ENCODE peak calls at places on chromosomes 1 and 21, in seven cellular contexts. V is lower lobe of right lung, A is tibial artery, F is mesendoderm, X is mammary epithelial cell, C is prostate gland, B is body of pancreas. H is an unnamed sample.

GRCh38 chr21:33247596-33247995 is 17.9 kb downstream of the IFNAR2 start:
- DNase-seq in C (no peak), B (no peak), A (no peak), X (no peak), V (no peak), F (no peak), H (no peak)

GRCh38 chr1:210233495-210234253 is 1.1 kb downstream of the SERTAD4 start:
- DNase-seq in X (peak), A (no peak), F (peak), B (peak), C (peak), V (peak), H (peak)

GRCh38 chr1:201648911-201649775 is 110.2 kb downstream of the NAV1 start:
- DNase-seq in F (peak), V (no peak), X (no peak), A (no peak), B (peak), C (no peak), H (no peak)

GRCh38 chr1:9472386-9473031 is 66.8 kb upstream of the SLC25A33 start:
- DNase-seq in C (no peak), V (no peak), F (no peak), A (no peak), X (no peak), B (no peak), H (no peak)

GRCh38 chr1:38662141-38662540 is 197.4 kb downstream of the RRAGC start:
- DNase-seq in B (no peak), V (no peak), X (no peak), F (no peak), C (no peak), A (no peak), H (no peak)

GRCh38 chr1:212595787-212596714 is 12.5 kb upstream of the ATF3 start:
- DNase-seq in A (no peak), V (no peak), F (peak), B (no peak), X (peak), C (peak), H (peak)

GRCh38 chr1:169595764-169596711 is 9.8 kb upstream of the F5 start:
- DNase-seq in F (peak), B (no peak), C (no peak), V (no peak), X (peak), A (no peak), H (no peak)

GRCh38 chr21:23664193-23664694 is 1943.0 kb downstream of the MRPL39 start:
- DNase-seq in B (no peak), C (no peak), F (no peak), X (no peak), V (no peak), A (no peak), H (no peak)

DNA sequence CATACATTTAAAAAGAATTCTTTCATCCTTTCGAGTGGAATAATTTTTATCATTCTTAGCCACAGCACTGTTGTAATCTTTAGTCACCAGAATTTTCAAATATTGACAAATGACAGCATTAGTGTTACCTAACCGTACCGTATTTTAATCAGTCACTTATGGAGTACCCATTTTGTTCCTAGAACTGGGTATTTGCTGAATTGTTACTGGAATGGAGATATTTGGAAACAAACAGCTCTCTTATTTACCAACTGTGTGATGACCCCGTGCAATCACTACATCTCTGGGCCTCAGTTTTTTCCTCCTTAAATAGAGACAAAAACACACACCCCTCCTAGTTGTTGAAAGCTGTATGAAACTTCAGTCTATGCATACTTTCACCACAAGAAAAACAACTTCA is 7.9 kb upstream of the XCL2 start:
- DNase-seq in F (no peak), X (no peak), V (no peak), C (no peak), B (no peak), A (no peak), H (no peak)
- H3K27ac ChIP-seq in F (no peak), X (no peak), V (no peak), C (no peak), B (no peak), A (no peak), H (no peak)

GRCh38 chr1:35268282-35269189 is at the start of gene ZMYM4:
- DNase-seq in A (peak), V (peak), B (peak), X (peak), F (peak), C (peak), H (peak)
- H3K27ac ChIP-seq in A (peak), V (peak), B (peak), X (peak), F (peak), C (peak), H (peak)

DNA sequence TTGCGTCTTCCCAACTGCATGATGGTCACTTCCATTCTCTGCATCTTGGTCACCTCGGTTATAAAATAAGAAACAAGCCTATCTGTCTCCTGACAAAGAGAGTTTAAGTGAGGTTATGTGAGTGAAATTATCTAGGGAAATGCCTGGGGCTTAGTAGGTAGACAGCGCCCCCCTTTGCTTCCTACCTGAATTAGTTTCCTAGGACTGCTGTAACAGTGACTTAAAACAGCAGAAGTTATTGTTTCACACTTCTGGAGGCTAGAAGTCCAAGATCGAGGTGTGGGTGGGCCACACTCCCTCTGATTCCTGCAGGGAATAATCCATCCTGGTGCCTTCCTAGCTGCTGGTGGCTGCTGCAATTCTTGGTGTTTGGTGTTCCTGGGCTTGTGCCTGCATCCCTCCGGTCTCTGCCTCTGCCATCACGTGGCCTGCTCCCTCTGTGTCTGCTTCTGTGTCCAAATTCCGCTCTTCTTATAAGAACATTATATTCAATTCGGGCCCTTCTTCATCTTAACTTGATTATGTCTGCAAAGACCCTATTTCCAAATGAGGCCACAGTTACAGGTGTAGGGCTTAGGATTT is 92.6 kb downstream of the IGSF21 start:
- DNase-seq in V (no peak), F (peak), A (no peak), X (no peak), B (no peak), C (no peak), H (no peak)
- H3K27ac ChIP-seq in V (no peak), F (no peak), A (no peak), X (no peak), B (no peak), C (no peak), H (no peak)

DNA sequence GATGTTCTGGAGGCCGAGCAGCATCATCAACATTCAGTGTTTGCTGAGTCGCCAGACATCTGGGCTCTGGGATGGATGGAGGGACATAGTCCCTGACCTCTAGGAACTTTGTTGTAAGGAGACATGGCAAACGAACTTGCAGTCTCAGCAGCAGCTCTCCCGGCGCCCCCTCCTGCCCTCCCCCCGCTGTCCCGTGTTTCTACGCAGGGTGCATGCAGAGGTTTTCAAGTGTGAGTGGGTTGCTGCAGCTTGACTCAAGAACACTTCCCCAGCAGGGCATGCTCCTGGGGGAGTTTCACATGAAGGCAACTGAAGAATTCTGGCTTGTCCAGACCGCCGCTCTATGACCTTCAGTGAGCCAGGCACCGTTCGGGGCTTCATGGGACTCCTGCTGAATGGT is 121.9 kb downstream of the CAMTA1 start:
- DNase-seq in C (no peak), B (no peak), A (no peak), F (no peak), X (no peak), V (no peak), H (no peak)
- H3K27ac ChIP-seq in C (no peak), B (no peak), A (no peak), F (no peak), X (no peak), V (no peak), H (no peak)

GRCh38 chr1:41708332-41708731 is 210.4 kb downstream of the HIVEP3 start:
- DNase-seq in A (no peak), C (no peak), F (no peak), V (no peak), X (no peak), B (no peak), H (no peak)
- H3K27ac ChIP-seq in A (no peak), C (no peak), F (no peak), V (no peak), X (no peak), B (no peak), H (no peak)

DNA sequence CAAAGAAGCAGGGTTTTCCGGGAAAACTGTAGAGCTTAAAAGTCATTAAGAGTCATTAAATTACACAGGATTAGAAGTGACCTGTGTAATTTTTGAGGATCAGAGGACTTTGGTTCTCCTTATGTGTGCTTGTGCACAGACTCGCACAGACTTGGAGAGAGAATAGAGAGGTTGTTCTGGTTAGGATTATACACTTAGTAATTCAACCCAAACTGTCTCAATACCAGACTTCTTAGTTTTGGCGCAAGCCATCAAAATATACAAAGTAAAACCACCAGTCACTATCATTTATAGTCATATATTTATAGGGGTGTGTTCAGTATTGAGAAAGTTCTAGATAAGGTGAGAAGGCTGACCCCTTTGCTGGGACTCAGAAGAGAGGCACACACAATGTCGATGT is 112.3 kb downstream of the HLX start:
- DNase-seq in X (no peak), A (no peak), C (no peak), V (no peak), F (no peak), B (no peak), H (no peak)
- H3K27ac ChIP-seq in X (no peak), A (no peak), C (no peak), V (no peak), F (no peak), B (no peak), H (no peak)

DNA sequence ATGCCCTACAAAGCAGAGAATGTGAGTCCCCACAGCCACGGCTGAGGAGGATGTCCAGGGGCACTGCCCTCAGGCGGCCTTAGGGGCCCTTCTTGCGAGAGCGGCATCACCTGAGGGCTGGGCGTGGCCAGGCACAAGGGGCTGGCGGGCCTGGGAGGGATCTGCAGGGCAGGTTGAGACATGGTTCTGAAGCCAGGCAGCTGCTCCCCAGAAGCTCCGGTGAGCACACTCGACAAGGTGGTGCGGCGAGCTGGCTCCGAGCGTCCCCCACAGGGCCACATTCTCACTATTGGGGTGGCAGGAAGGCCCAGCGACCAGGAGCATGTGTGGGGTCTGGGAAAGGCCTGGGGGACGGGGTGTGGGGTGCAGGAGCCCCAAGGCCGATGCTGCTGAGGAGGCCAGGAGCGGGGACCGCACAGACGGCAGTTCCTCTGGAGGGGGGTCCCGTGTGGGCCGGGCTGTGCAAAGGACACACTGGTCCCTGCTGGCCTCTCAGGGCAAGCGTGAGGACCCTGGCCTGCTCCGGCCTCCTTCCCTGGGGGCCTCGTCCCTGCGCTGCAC is 47.2 kb downstream of the MORN1 start:
- DNase-seq in A (no peak), B (no peak), X (peak), V (peak), F (no peak), C (peak), H (no peak)
- H3K27ac ChIP-seq in A (no peak), B (no peak), X (no peak), V (no peak), F (no peak), C (no peak), H (no peak)

DNA sequence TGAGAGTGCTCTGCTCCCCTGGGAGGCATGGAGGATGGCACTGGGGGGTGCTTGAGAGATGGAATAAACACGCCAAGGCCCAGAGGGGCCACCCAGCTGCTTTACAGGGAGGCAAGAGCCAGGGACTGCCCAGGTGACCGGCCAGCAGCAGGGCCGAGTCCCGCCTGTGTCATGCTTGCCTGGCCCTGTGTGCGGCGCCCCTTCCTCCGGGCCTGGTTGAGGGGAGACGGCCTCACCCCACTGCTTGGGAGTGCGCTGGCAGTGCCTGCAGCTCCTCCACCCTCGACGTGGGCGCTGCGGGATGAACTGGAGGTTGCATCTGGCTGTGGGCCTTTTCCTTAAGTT is 33.1 kb upstream of the COL6A2 start:
- DNase-seq in X (no peak), V (peak), C (no peak), F (no peak), B (no peak), A (no peak), H (no peak)
- H3K27ac ChIP-seq in X (no peak), V (peak), C (peak), F (no peak), B (no peak), A (peak), H (peak)

GRCh38 chr1:2542262-2542915 is 12.3 kb upstream of the HES5 start:
- DNase-seq in C (no peak), X (no peak), A (no peak), B (no peak), V (no peak), F (no peak), H (no peak)

GRCh38 chr1:2539312-2539907 is 9.3 kb upstream of the HES5 start:
- DNase-seq in X (no peak), F (peak), B (no peak), A (no peak), C (no peak), V (no peak), H (no peak)

GRCh38 chr1:2538872-2539271 is 8.8 kb upstream of the HES5 start:
- DNase-seq in B (no peak), F (no peak), C (no peak), X (no peak), V (no peak), A (no peak), H (no peak)

GRCh38 chr1:2541619-2542246 is 11.7 kb upstream of the HES5 start:
- DNase-seq in B (peak), F (no peak), X (no peak), A (no peak), C (peak), V (peak), H (no peak)

GRCh38 chr1:2540816-2541492 is 10.9 kb upstream of the HES5 start:
- DNase-seq in C (no peak), V (no peak), X (no peak), F (no peak), B (no peak), A (no peak), H (no peak)
- H3K27ac ChIP-seq in C (no peak), V (no peak), X (no peak), F (no peak), B (no peak), A (no peak), H (no peak)

GRCh38 chr1:7493711-7494110 is 277.4 kb upstream of the VAMP3 start:
- DNase-seq in F (no peak), A (no peak), C (no peak), V (no peak), B (no peak), X (no peak), H (no peak)
- H3K27ac ChIP-seq in F (no peak), A (no peak), C (no peak), V (no peak), B (no peak), X (no peak), H (no peak)